ENCODE peak calls at places on chromosome 2, in seven cellular contexts. I is neural progenitor cell; V is CD8-positive, alpha-beta T cell; Q is HCT116; T is choroid plexus epithelial cell; G is A549; K is hepatocyte. Y is an unnamed sample.

GRCh38 chr2:240970816-240971215 is 27.6 kb upstream of the SNED1 start:
- DNase-seq in G (no peak), Q (no peak), T (no peak), K (no peak), V (no peak), I (no peak), Y (peak; percentile 76)

GRCh38 chr2:8249191-8249590 is 432.7 kb upstream of the ID2 start:
- DNase-seq in G (no peak), I (no peak), K (no peak), T (no peak), V (no peak), Q (no peak), Y (no peak)

GRCh38 chr2:75528221-75528977 is 32.3 kb downstream of the EVA1A start:
- DNase-seq in I (no peak), T (peak; percentile 20), G (peak; percentile 14), K (no peak), Q (no peak), V (no peak), Y (peak; percentile 83)

GRCh38 chr2:10659898-10660568 is 29.7 kb downstream of the NOL10 start:
- DNase-seq in K (peak; percentile 80), V (peak; percentile 13), Q (peak; percentile 49), G (peak; percentile 69), T (peak; percentile 88), I (peak; percentile 70), Y (no peak)

GRCh38 chr2:148259674-148260073 is 238.8 kb downstream of the MBD5 start:
- DNase-seq in I (no peak), G (peak; percentile 45), T (peak; percentile 23), V (no peak), K (peak; percentile 18), Q (no peak), Y (no peak)

GRCh38 chr2:15316370-15316814 is 244.7 kb downstream of the NBAS start:
- DNase-seq in I (peak; percentile 19), V (peak; percentile 1), Q (no peak), K (no peak), G (no peak), T (no peak), Y (no peak)

GRCh38 chr2:19580830-19581229 is 222.4 kb upstream of the OSR1 start:
- DNase-seq in I (no peak), T (peak; percentile 86), K (peak; percentile 28), V (no peak), Q (no peak), G (no peak), Y (no peak)

GRCh38 chr2:25237764-25238163 is 69.4 kb upstream of the POMC start:
- DNase-seq in V (no peak), G (no peak), K (no peak), I (no peak), T (no peak), Q (no peak), Y (no peak)

GRCh38 chr2:235496239-235496621 is 2.4 kb downstream of the AGAP1 start:
- DNase-seq in T (no peak), Q (no peak), K (no peak), I (no peak), V (no peak), G (peak; percentile 48), Y (no peak)

GRCh38 chr2:50444286-50444685 is 587.6 kb downstream of the NRXN1 start:
- DNase-seq in Q (no peak), T (no peak), G (no peak), V (no peak), I (no peak), K (no peak), Y (no peak)

GRCh38 chr2:233487748-233488345 is 78.7 kb downstream of the USP40 start:
- DNase-seq in T (peak; percentile 51), Q (no peak), I (no peak), V (no peak), K (no peak), G (peak; percentile 68), Y (no peak)

GRCh38 chr2:61151434-61151833 is 10.6 kb upstream of the C2orf74 start:
- DNase-seq in Q (no peak), G (peak; percentile 26), K (no peak), I (no peak), T (peak; percentile 71), V (no peak), Y (no peak)

GRCh38 chr2:219570194-219570923 is 980 bp downstream of the OBSL1 start:
- DNase-seq in K (peak; percentile 69), Q (no peak), G (peak; percentile 40), V (no peak), I (peak; percentile 65), T (no peak), Y (no peak)

GRCh38 chr2:206193643-206194382 is 34.1 kb downstream of the EEF1B2 start:
- DNase-seq in K (no peak), G (no peak), I (no peak), T (no peak), V (no peak), Q (no peak), Y (no peak)

GRCh38 chr2:226673314-226673723 is 126.3 kb downstream of the IRS1 start:
- DNase-seq in G (peak; percentile 65), Q (peak; percentile 98), V (no peak), K (peak; percentile 52), I (no peak), T (peak; percentile 95), Y (no peak)

GRCh38 chr2:88919087-88919738 is 227.7 kb downstream of the RPIA start:
- DNase-seq in V (no peak), G (peak; percentile 58), I (no peak), K (no peak), Q (no peak), T (peak; percentile 70), Y (no peak)

DNA sequence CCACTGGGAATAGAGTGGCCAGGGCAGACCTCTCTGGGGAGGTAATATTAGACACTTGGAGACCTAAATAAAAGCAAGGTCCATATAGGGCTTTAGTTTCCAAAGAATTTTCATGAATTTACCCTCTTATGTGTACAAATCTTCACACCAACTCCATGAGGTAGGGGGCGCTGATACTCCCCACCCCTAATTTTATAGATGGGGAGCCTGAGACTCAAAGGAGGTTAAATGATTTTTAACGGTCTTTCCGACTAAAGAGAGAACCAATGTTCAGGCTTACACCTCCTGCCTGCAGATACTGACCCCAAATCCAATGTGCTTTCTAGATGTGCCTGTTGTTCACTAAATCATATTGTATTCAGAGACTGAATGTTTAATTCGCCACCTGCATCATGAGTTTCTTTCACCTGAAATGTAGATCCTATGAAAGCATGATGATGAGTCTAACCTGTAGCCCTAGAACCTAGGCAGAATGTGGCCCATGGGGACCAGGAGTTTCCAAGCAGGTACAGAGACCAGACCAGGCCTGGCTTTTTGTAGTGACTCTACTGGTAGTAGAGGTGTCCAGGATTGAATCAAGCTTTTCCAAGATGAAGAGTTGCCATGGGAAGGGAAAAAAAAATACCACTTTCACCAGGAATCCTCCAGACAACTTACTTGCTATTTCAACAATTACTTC is 16.8 kb upstream of the PAX3 start:
- DNase-seq in K (no peak), V (no peak), G (no peak), T (no peak), Q (no peak), I (no peak), Y (no peak)
- TF ChIP-seq CTCF in K (no peak), V (no peak), G (peak; percentile 12), T (no peak), Q (peak; percentile 51), I (peak; percentile 56), Y (peak; percentile 36)

GRCh38 chr2:207472343-207473202 is 57.2 kb upstream of the CREB1 start:
- DNase-seq in T (no peak), K (no peak), Q (no peak), G (no peak), V (no peak), I (no peak), Y (no peak)

GRCh38 chr2:207469953-207470699 is 59.6 kb upstream of the CREB1 start:
- DNase-seq in Q (no peak), I (no peak), G (no peak), K (no peak), T (no peak), V (no peak), Y (no peak)

GRCh38 chr2:207471261-207471660 is 58.5 kb upstream of the CREB1 start:
- DNase-seq in I (no peak), Q (no peak), T (no peak), G (no peak), K (no peak), V (no peak), Y (no peak)

GRCh38 chr2:207469380-207469779 is 60.4 kb upstream of the CREB1 start:
- DNase-seq in I (no peak), K (no peak), G (no peak), Q (no peak), V (no peak), T (no peak), Y (no peak)

DNA sequence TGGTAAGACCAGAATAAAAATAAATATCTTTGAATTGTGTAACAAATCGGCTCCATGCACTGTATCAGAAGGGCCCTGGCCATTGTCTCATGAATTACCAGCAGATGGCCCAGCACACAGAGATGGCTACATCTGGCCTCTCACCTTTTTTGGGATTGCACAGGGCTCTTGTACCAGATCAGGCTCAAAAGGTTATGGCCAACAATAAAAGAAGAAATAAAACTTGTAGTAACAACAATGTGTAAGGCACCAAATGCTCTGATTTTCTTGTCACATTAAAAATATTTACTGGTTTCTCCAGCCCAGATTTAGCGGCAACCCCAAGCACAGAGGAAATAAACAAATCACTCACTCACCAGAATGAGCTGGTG is 59.1 kb upstream of the CREB1 start:
- DNase-seq in V (no peak), T (no peak), I (no peak), K (no peak), Q (no peak), G (no peak), Y (no peak)
- TF ChIP-seq CTCF in V (no peak), T (peak; percentile 13), I (no peak), K (no peak), Q (no peak), G (no peak), Y (no peak)

GRCh38 chr2:133240505-133241230 is 327.6 kb downstream of the NCKAP5 start:
- DNase-seq in T (peak; percentile 3), Q (no peak), G (no peak), I (no peak), K (no peak), V (no peak), Y (no peak)
- TF ChIP-seq CTCF in T (no peak), Q (no peak), G (no peak), I (no peak), K (no peak), V (no peak), Y (no peak)

GRCh38 chr2:97806738-97807618 is 93.6 kb downstream of the ZAP70 start:
- DNase-seq in V (peak; percentile 67), K (peak; percentile 88), Q (peak; percentile 45), T (peak; percentile 86), G (peak; percentile 72), I (peak; percentile 88), Y (no peak)

GRCh38 chr2:97816411-97816810 is 103.0 kb downstream of the ZAP70 start:
- DNase-seq in Q (no peak), I (no peak), G (no peak), K (no peak), T (no peak), V (no peak), Y (no peak)

GRCh38 chr2:97808816-97809215 is 95.4 kb downstream of the ZAP70 start:
- DNase-seq in G (no peak), I (no peak), V (no peak), T (no peak), Q (no peak), K (no peak), Y (no peak)

DNA sequence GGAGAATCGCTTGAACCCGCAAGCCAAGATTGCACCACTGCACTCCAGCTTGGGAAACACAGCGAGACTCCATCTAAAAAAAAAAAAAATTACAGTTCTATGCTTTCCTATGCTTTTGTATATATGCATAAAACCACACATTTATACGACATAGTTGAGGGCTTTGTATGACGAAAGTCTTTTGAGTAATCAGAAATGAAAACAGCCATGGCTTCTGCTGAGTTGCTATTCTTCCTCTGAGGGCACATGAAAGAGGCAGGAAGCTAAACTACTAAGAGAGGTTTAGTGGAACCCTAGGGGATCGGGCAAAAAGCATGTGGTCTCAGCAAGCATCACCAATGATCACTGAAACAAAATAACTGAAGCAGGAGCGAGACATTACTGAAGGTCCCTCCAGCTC is 99.5 kb downstream of the ZAP70 start:
- DNase-seq in Q (no peak), I (peak; percentile 30), V (no peak), K (no peak), T (peak; percentile 32), G (no peak), Y (no peak)
- TF ChIP-seq CTCF in Q (no peak), I (no peak), V (no peak), K (no peak), T (no peak), G (no peak), Y (no peak)

Y was measured in chondrocyte.